ENCODE peak calls at places on chromosomes 4 and X, in four cellular contexts. K is body of pancreas, A is cardiac muscle cell, P is coronary artery. H is an unnamed sample.

GRCh38 chrX:130682990-130683389 is 220.0 kb downstream of the ENOX2 start:
- DNase-seq in K (no peak), A (peak), P (no peak), H (no peak)

GRCh38 chrX:150162141-150162540 is 201.0 kb upstream of the MAMLD1 start:
- DNase-seq in K (no peak), A (no peak), P (no peak), H (peak)

GRCh38 chr4:158999166-158999682 is 103.7 kb upstream of the RAPGEF2 start:
- DNase-seq in K (no peak), A (no peak), P (no peak), H (no peak)

GRCh38 chr4:186204103-186204559 is 12.8 kb downstream of the CYP4V2 start:
- DNase-seq in K (no peak), A (peak), P (no peak), H (no peak)

GRCh38 chrX:71991164-71991563 is 80.5 kb downstream of the NHSL2 start:
- DNase-seq in K (no peak), A (no peak), P (no peak), H (no peak)

GRCh38 chrX:121570072-121570841 is 522.8 kb downstream of the GLUD2 start:
- DNase-seq in K (peak), A (no peak), P (no peak), H (no peak)

GRCh38 chrX:119541188-119541587 is 24.0 kb downstream of the STEEP1 start:
- DNase-seq in K (no peak), A (peak), P (no peak), H (no peak)

GRCh38 chr4:112257098-112257497 is 25.5 kb downstream of the AP1AR start:
- DNase-seq in K (no peak), A (no peak), P (no peak), H (no peak)

GRCh38 chr4:41361831-41362646 is 105.3 kb downstream of the UCHL1 start:
- DNase-seq in K (no peak), A (no peak), P (no peak), H (no peak)

GRCh38 chr4:122632396-122633143 is 11.7 kb upstream of the IL21 start:
- DNase-seq in K (no peak), A (peak), P (no peak), H (no peak)

GRCh38 chr4:73308286-73308685 is 49.7 kb upstream of the ANKRD17 start:
- DNase-seq in K (no peak), A (peak), P (no peak), H (no peak)

GRCh38 chr4:88735554-88735953 is 37.9 kb upstream of the NAP1L5 start:
- DNase-seq in K (no peak), A (peak), P (no peak), H (no peak)

GRCh38 chrX:15530318-15530717 is 29.7 kb downstream of the BMX start:
- DNase-seq in K (no peak), A (no peak), P (no peak), H (no peak)

GRCh38 chr4:37453004-37453360 is 208.4 kb downstream of the NWD2 start:
- DNase-seq in K (peak), A (peak), P (no peak), H (no peak)

GRCh38 chr4:38911257-38911656 is 43.7 kb downstream of the FAM114A1 start:
- DNase-seq in K (no peak), A (no peak), P (no peak), H (no peak)

GRCh38 chr4:54073481-54073880 is 9.1 kb upstream of the CHIC2 start:
- DNase-seq in K (no peak), A (peak), P (no peak), H (no peak)

DNA sequence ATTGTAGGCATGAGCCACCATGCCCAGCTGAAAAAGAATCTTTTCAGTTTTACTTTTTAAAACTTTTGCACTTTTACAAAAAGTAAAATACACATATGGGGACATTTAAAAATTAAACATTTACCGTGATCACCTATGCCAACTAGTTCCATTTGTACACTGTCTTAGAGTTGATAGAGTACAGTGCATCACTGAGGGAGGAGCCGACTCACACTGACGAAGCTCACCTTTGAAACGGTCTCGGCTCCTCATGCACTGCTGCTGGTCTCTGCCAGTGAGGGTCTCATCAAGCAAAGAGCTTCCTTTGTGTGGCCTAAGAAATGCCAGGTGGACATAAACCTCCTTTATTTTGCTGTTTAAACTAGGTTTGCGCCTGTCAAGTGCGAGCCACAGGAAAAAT is 50.0 kb downstream of the GRK4 start:
- DNase-seq in K (no peak), A (no peak), P (no peak), H (no peak)
- H3K27ac ChIP-seq in K (no peak), A (peak), P (no peak), H (no peak)

DNA sequence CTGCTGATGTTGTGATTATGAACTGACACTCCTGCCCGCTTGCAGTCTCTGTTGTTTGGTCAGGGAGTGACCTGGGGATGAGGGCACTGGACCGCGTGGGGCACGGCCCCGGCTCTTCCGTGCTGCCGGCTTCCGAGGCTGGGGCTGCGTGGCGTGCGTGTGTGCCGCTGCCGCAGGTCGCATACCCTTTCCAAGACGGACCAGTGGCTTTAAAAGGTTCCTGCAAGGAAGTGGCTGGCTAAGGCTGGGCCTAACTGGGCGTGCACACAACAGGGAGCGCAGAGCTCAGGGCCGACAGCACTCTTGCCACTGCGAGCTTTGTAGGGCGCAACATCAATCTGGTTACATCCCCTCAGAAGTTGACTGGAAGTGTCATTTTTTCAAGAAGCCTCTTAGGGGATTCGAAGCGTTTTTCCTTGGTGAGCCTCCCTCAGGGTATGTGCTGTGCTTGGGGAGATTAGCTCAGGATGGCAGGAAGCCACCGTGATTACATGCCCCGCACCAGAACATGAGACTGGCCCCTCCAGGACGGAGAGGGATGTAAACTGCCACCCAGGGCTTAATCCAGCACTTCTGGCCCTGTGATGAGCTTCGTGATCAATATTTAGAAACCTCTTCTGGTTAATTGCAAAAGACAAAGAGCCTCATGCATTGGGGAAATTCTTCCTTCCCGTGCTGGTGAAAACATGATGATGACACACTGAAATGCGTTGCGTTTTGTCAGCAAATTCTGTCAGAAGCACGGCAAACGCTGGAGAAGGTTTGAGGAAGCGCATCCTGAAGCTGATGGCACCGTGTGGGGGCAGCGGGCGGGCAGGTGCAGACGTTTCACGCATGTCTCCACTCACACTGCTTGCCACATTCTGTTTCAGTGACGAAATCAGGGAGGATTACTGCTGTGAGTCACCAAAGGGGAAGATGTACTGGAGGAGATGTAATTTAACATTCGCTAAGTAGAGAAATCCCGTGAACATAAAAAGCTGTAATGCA is 11.1 kb downstream of the MAEA start:
- DNase-seq in K (no peak), A (peak), P (no peak), H (no peak)
- H3K27ac ChIP-seq in K (no peak), A (no peak), P (no peak), H (no peak)

DNA sequence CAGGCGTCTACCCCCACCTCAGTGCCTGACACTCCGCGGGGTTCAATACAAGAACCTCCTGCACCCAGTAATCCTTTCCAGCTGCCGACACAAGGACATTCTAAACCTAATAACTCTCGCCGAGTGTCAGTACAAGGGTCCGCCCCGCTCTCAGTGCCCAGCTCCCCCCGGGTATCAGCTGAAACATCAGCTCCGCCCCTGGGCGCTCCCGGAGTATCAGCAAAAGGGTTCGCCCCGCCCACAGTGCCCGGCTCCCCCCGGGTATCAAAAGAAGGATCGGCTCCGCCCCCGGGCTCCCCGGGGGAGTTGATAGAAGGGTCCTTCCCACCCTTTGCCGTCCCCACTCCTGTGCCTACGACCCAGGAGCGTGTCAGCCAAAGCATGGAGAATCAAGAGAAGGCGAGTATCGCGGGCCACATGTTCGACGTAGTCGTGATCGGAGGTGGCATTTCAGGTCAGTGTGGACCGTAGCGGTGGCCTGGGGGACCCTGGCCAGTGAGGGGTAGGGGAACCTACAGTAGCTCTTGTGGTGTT is at the start of gene MAOA:
- DNase-seq in K (peak), A (peak), P (peak), H (peak)
- H3K27ac ChIP-seq in K (peak), A (no peak), P (peak), H (peak)

GRCh38 chr4:107930821-107931774 is at the start of gene CYP2U1:
- DNase-seq in K (peak), A (peak), P (peak), H (no peak)

GRCh38 chr4:107937040-107937439 is 5.7 kb downstream of the CYP2U1 start:
- DNase-seq in K (no peak), A (no peak), P (no peak), H (no peak)

GRCh38 chr4:107935246-107935645 is 3.9 kb downstream of the CYP2U1 start:
- DNase-seq in K (no peak), A (peak), P (no peak), H (no peak)

DNA sequence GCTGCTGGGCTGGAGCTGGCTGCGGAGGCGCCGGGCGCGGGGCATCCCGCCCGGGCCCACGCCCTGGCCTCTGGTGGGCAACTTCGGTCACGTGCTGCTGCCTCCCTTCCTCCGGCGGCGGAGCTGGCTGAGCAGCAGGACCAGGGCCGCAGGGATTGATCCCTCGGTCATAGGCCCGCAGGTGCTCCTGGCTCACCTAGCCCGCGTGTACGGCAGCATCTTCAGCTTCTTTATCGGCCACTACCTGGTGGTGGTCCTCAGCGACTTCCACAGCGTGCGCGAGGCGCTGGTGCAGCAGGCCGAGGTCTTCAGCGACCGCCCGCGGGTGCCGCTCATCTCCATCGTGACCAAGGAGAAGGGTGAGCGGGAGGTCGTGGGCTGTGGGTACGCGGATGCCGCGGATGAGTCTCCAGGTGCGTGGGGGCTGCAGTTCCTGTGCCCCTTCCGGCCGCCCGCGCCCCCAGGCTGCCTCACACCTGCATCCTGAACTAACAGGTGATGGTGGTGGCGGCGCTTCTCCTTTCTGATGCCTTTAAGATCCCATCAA is 499 bp downstream of the CYP2U1 start:
- DNase-seq in K (no peak), A (no peak), P (peak), H (no peak)
- H3K27ac ChIP-seq in K (peak), A (no peak), P (peak), H (peak)

GRCh38 chr4:102713096-102713495 is 47.7 kb downstream of the MANBA start:
- DNase-seq in K (no peak), A (peak), P (no peak), H (no peak)
- H3K27ac ChIP-seq in K (no peak), A (peak), P (no peak), H (no peak)

GRCh38 chr4:165384186-165384585 is 5.4 kb downstream of the CPE start:
- DNase-seq in K (no peak), A (no peak), P (no peak), H (no peak)
- H3K27ac ChIP-seq in K (no peak), A (peak), P (peak), H (peak)

DNA sequence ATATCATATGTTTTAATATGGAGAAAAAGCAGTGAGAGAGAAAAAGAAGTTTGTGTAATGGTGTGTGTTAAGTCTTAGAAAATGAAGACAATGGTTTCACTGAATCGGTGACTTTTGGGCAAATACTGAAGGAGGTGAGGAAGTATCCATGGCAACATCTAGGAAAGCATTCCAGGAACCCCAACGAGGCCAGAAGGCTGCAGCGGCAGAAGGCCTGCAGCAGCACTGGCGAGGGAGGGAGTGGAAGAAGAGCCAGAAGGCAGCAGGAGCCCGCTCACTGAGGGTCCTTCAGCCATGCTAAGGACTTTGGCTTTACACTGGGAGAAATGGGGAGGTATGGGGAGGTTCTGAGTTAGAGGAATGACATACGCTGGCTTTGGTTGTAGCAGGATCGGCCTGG is 26.8 kb downstream of the COQ2 start:
- DNase-seq in K (no peak), A (no peak), P (no peak), H (no peak)
- H3K27ac ChIP-seq in K (no peak), A (no peak), P (no peak), H (peak)